ENCODE peak calls at places on chromosomes 7 and 10, in ten cellular contexts. V is cardiac fibroblast; X is CD4-positive, CD25-positive, alpha-beta regulatory T cell; L is activated CD4-positive, alpha-beta T cell treated with anti-CD3 and anti-CD28 coated beads, Interleukin-2, amount 10 ng/mL, durations not matched to agents 7 days and 5 days; N is NCI-H2081; H is CD8-positive, alpha-beta memory T cell; G is stimulated activated CD4-positive, alpha-beta T cell treated with anti-CD3 and anti-CD28 coated beads, TNF-alpha, amount 100 ng/mL, for 1 hour; D is D341Med; J is RWPE2; C is body of pancreas. K is an unnamed sample.

GRCh38 chr10:86100581-86101061 is 266.0 kb downstream of the GRID1 start:
- DNase-seq in G (no peak), V (no peak), N (peak), H (peak), C (no peak), X (peak), J (no peak), L (peak), D (peak), K (no peak)

GRCh38 chr7:16060492-16060891 is 360.8 kb downstream of the CRPPA start:
- DNase-seq in V (peak), N (no peak), L (no peak), G (no peak), C (no peak), D (no peak), X (no peak), J (no peak), H (no peak), K (no peak)

GRCh38 chr10:71461917-71462641 is 65.4 kb downstream of the CDH23 start:
- DNase-seq in J (no peak), G (no peak), V (no peak), N (no peak), C (no peak), D (no peak), H (no peak), X (no peak), L (no peak), K (no peak)

GRCh38 chr10:110137142-110137545 is 70.3 kb upstream of the MXI1 start:
- DNase-seq in X (peak), L (no peak), H (no peak), J (no peak), V (peak), D (peak), N (peak), G (no peak), C (no peak), K (no peak)

GRCh38 chr7:122756860-122757259 is 54.1 kb upstream of the RNF148 start:
- DNase-seq in X (no peak), V (no peak), D (no peak), C (no peak), N (no peak), J (no peak), G (no peak), L (no peak), H (no peak), K (no peak)

GRCh38 chr10:108180883-108181282 is 1016.4 kb upstream of the SORCS1 start:
- DNase-seq in N (no peak), C (no peak), D (no peak), G (no peak), J (no peak), L (no peak), V (no peak), H (no peak), X (no peak), K (no peak)

GRCh38 chr7:139667377-139667776 is 110.4 kb downstream of the HIPK2 start:
- DNase-seq in D (no peak), G (no peak), H (no peak), C (no peak), X (no peak), V (peak), J (no peak), N (no peak), L (no peak), K (no peak)

GRCh38 chr10:97163646-97164535 is 21.9 kb downstream of the SLIT1 start:
- DNase-seq in J (no peak), L (no peak), G (no peak), N (no peak), H (no peak), V (no peak), C (no peak), D (no peak), X (no peak), K (no peak)

GRCh38 chr10:31129261-31129660 is 97.6 kb upstream of the ZNF438 start:
- DNase-seq in X (no peak), C (peak), N (no peak), G (no peak), H (no peak), D (no peak), L (no peak), J (no peak), V (peak), K (peak)

GRCh38 chr7:6590645-6591110 is 857 bp downstream of the INTS15 start:
- DNase-seq in H (no peak), C (no peak), V (no peak), X (no peak), L (no peak), N (no peak), G (no peak), D (no peak), J (no peak), K (no peak)

GRCh38 chr10:71802715-71803488 is 29.6 kb upstream of the VSIR start:
- DNase-seq in N (no peak), G (no peak), C (no peak), V (no peak), J (no peak), L (no peak), H (peak), D (no peak), X (no peak), K (no peak)

GRCh38 chr10:2992401-2993198 is 74.7 kb upstream of the PFKP start:
- DNase-seq in J (no peak), N (no peak), C (no peak), H (no peak), X (no peak), D (no peak), V (no peak), L (no peak), G (no peak), K (no peak)

GRCh38 chr10:69960606-69961167 is 92.0 kb upstream of the MACROH2A2 start:
- DNase-seq in J (no peak), C (no peak), X (no peak), V (no peak), G (no peak), L (no peak), D (no peak), N (no peak), H (no peak), K (peak)

GRCh38 chr10:11255796-11256444 is 238.2 kb downstream of the CELF2 start:
- DNase-seq in D (no peak), L (no peak), J (no peak), G (no peak), C (no peak), X (no peak), N (peak), H (no peak), V (no peak), K (peak)

GRCh38 chr7:44595934-44596635 is 10.3 kb upstream of the OGDH start:
- DNase-seq in J (no peak), L (no peak), X (no peak), G (no peak), C (no peak), V (peak), N (no peak), H (no peak), D (no peak), K (no peak)

GRCh38 chr10:99870051-99870730 is 87.8 kb downstream of the ABCC2 start:
- DNase-seq in J (no peak), D (no peak), L (peak), N (no peak), C (no peak), X (peak), V (no peak), H (peak), G (no peak), K (no peak)

GRCh38 chr7:100358027-100358856 is at the start of gene PILRB:
- DNase-seq in G (no peak), V (no peak), L (no peak), H (no peak), D (no peak), X (no peak), C (no peak), J (no peak), N (no peak), K (no peak)

GRCh38 chr10:45373783-45374450 is at the start of gene ALOX5:
- DNase-seq in N (peak), G (no peak), J (no peak), H (no peak), D (peak), V (no peak), L (peak), C (peak), X (no peak), K (peak)

GRCh38 chr7:133859191-133859590 is 267.9 kb upstream of the LRGUK start:
- DNase-seq in J (no peak), V (no peak), D (no peak), C (no peak), L (no peak), N (peak), X (no peak), H (no peak), G (no peak), K (no peak)

GRCh38 chr7:30564243-30564892 is 30.3 kb upstream of the GARS1 start:
- DNase-seq in N (peak), D (peak), H (peak), J (no peak), G (peak), C (peak), L (peak), X (peak), V (peak), K (peak)

GRCh38 chr7:157851501-157852067 is 514.8 kb downstream of the DNAJB6 start:
- DNase-seq in N (peak), C (peak), X (peak), V (no peak), L (peak), H (no peak), J (no peak), G (peak), D (no peak), K (peak)

GRCh38 chr7:70619659-70620058 is 512.3 kb upstream of the GALNT17 start:
- DNase-seq in H (no peak), J (no peak), X (no peak), C (no peak), V (no peak), D (no peak), G (no peak), N (no peak), L (no peak), K (no peak)

GRCh38 chr10:122559228-122559627 is 1.3 kb upstream of the DMBT1 start:
- DNase-seq in D (no peak), L (no peak), N (no peak), H (no peak), V (no peak), C (no peak), G (no peak), X (no peak), J (no peak), K (no peak)

GRCh38 chr10:127774771-127775559 is 38.0 kb downstream of the FOXI2 start:
- DNase-seq in X (no peak), J (no peak), V (no peak), H (no peak), C (no peak), D (no peak), N (no peak), G (no peak), L (no peak), K (no peak)

GRCh38 chr10:78944658-78945333 is 124.0 kb upstream of the ZMIZ1 start:
- DNase-seq in J (no peak), G (no peak), V (peak), H (no peak), L (no peak), C (peak), N (no peak), X (no peak), D (no peak), K (no peak)

GRCh38 chr7:82443801-82444219 is 233 bp upstream of the CACNA2D1 start:
- DNase-seq in N (peak), X (no peak), D (peak), J (no peak), C (peak), G (no peak), H (no peak), L (no peak), V (peak), K (peak)

GRCh38 chr10:3401491-3401938 is 228.9 kb upstream of the PITRM1 start:
- DNase-seq in C (no peak), V (peak), X (no peak), G (no peak), H (no peak), L (no peak), D (no peak), J (no peak), N (no peak), K (no peak)

GRCh38 chr7:51660516-51660915 is 343.9 kb upstream of the COBL start:
- DNase-seq in J (no peak), L (no peak), D (no peak), N (no peak), V (no peak), G (no peak), C (no peak), X (no peak), H (no peak), K (no peak)

GRCh38 chr7:11256501-11256900 is 282.8 kb downstream of the PHF14 start:
- DNase-seq in C (no peak), X (no peak), G (no peak), H (no peak), V (no peak), D (no peak), J (no peak), L (no peak), N (no peak), K (no peak)

GRCh38 chr10:71274901-71275796 is 43.9 kb upstream of the SLC29A3 start:
- DNase-seq in V (no peak), N (no peak), L (no peak), J (no peak), D (no peak), H (no peak), C (no peak), G (no peak), X (no peak), K (no peak)

K was measured in right atrium auricular region.